ENCODE peak calls at places on chromosomes 12 and 14, in four cellular contexts. I is pancreas, T is spleen, R is Panc1. Q is an unnamed sample.
A peak's percentile ranks its signal among the peaks of the same experiment; 100 is the strongest.

GRCh38 chr12:9708853-9709252 is 24.0 kb downstream of the CLECL1 start:
- DNase-seq in I (no peak), T (no peak), R (no peak), Q (no peak)

GRCh38 chr14:53168786-53169185 is 15.7 kb upstream of the DDHD1 start:
- DNase-seq in I (no peak), T (no peak), R (no peak), Q (no peak)

GRCh38 chr12:19783547-19784444 is 344.5 kb downstream of the AEBP2 start:
- DNase-seq in I (peak; percentile 45), T (peak; percentile 63), R (no peak), Q (no peak)

GRCh38 chr14:68191567-68192321 is 372.2 kb downstream of the RAD51B start:
- DNase-seq in I (no peak), T (no peak), R (peak; percentile 17), Q (peak; percentile 95)

GRCh38 chr12:58443273-58443980 is 476.9 kb downstream of the LRIG3 start:
- DNase-seq in I (no peak), T (no peak), R (no peak), Q (no peak)

GRCh38 chr12:109815874-109816617 is 17.2 kb downstream of the TRPV4 start:
- DNase-seq in I (no peak), T (no peak), R (no peak), Q (no peak)

GRCh38 chr14:99427632-99428315 is 52.9 kb downstream of the SETD3 start:
- DNase-seq in I (no peak), T (no peak), R (no peak), Q (peak; percentile 43)

GRCh38 chr14:50089213-50089612 is 27.2 kb downstream of the VCPKMT start:
- DNase-seq in I (no peak), T (no peak), R (no peak), Q (no peak)

GRCh38 chr14:28375295-28375694 is 391.3 kb upstream of the FOXG1 start:
- DNase-seq in I (no peak), T (no peak), R (no peak), Q (no peak)

GRCh38 chr12:111636209-111636928 is 37.3 kb upstream of the ATXN2 start:
- DNase-seq in I (no peak), T (peak; percentile 47), R (no peak), Q (no peak)

GRCh38 chr12:30268036-30268435 is 427.6 kb downstream of the IPO8 start:
- DNase-seq in I (no peak), T (no peak), R (no peak), Q (no peak)

GRCh38 chr12:101299931-101300330 is 20.0 kb downstream of the UTP20 start:
- DNase-seq in I (no peak), T (no peak), R (no peak), Q (no peak)

GRCh38 chr12:102468261-102468940 is 12.0 kb downstream of the IGF1 start:
- DNase-seq in I (no peak), T (no peak), R (no peak), Q (no peak)

GRCh38 chr12:132804426-132804861 is 24.2 kb downstream of the GOLGA3 start:
- DNase-seq in I (peak; percentile 57), T (no peak), R (no peak), Q (no peak)

GRCh38 chr12:131980263-131980662 is 30.5 kb downstream of the EP400 start:
- DNase-seq in I (no peak), T (no peak), R (no peak), Q (no peak)

GRCh38 chr14:75380656-75381055 is 47.2 kb upstream of the JDP2 start:
- DNase-seq in I (no peak), T (no peak), R (no peak), Q (no peak)

GRCh38 chr12:14452865-14453264 is 87.4 kb downstream of the ATF7IP start:
- DNase-seq in I (no peak), T (no peak), R (no peak), Q (no peak)
- H3K4me3 ChIP-seq in I (no peak overlapping the region), T (no peak overlapping the region), R (no peak overlapping the region), Q (no peak overlapping the region)

GRCh38 chr12:64826234-64826633 is 1.8 kb downstream of the TBC1D30 start:
- DNase-seq in I (no peak), T (no peak), R (no peak), Q (peak; percentile 14)

GRCh38 chr12:64824130-64824499 is 332 bp upstream of the TBC1D30 start:
- DNase-seq in I (no peak), T (no peak), R (no peak), Q (no peak)

GRCh38 chr12:64821116-64821630 is 3.3 kb upstream of the TBC1D30 start:
- DNase-seq in I (no peak), T (no peak), R (no peak), Q (no peak)

GRCh38 chr12:64825143-64826011 is 930 bp downstream of the TBC1D30 start:
- DNase-seq in I (peak; percentile 60), T (no peak), R (no peak), Q (no peak)

DNA sequence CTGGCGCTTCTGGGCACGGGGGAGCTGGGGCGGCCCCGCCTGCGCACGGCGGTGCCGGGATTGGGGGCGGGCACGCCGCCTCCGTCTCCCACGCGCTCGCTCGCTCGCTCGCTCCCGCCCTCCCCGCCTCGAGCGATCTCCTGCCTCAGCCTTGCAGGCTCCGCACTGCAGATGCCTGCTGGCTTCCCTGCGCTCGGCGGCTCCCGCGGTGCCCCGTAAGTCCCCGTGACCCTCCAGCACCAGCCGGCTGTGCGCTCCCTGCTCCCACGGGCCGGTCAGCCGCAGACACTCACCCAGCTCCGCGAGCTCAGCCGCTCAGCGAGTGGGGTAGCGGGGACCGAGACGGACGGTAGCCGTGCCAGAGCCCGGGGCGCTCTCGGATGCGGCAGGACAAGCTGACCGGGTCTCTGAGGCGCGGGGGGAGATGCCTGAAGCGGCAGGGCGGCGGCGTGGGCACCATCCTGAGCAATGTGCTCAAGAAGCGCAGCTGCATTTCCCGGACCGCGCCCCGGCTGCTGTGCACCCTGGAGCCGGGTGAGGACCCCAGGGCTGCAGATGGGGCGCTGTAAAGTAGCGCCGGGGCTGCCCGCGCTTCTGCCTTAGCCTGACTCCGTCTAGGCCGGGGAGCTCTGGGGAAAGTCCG is at the start of gene TBC1D30:
- DNase-seq in I (peak; percentile 78), T (no peak), R (no peak), Q (no peak)
- H3K27me3 ChIP-seq in I (no peaks in the 10 kb centered on the region), T (peaks cover 42% of the 10 kb centered on the region), R (no peaks in the 10 kb centered on the region), Q (peaks cover 24% of the 10 kb centered on the region)

GRCh38 chr14:54220122-54220691 is 176.6 kb upstream of the CDKN3 start:
- DNase-seq in I (no peak), T (no peak), R (no peak), Q (no peak)
- H3K4me3 ChIP-seq in I (no peak overlapping the region), T (no peak overlapping the region), R (no peak overlapping the region), Q (peak overlapping the region; percentile 5)

GRCh38 chr14:70152081-70152480 is 36.7 kb downstream of the SLC8A3 start:
- DNase-seq in I (no peak), T (no peak), R (no peak), Q (no peak)

GRCh38 chr14:70148911-70149675 is 39.7 kb downstream of the SLC8A3 start:
- DNase-seq in I (no peak), T (no peak), R (no peak), Q (no peak)

GRCh38 chr14:70149766-70150165 is 39.0 kb downstream of the SLC8A3 start:
- DNase-seq in I (no peak), T (no peak), R (no peak), Q (no peak)

GRCh38 chr14:70156602-70157001 is 32.1 kb downstream of the SLC8A3 start:
- DNase-seq in I (no peak), T (no peak), R (no peak), Q (no peak)

DNA sequence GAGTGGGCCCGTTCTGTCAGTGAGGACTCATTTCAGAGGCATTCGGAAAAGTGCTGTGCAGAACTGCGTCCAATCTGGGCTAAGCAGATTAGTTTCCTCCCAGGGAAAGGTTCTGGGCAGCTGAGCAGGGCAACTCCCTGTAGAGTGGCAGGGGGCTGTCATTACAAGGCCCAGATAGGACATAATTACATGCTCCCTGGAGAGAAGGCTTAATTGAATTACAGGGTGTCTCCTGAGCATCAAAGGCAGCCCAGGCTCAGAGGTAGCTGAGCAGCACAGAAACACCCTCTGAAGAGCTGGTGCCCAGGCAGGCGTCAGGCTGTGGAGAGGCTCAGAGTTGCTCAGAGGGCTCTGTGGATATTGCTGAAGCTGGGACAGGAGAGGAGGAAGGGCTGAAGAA is 36.0 kb downstream of the SLC8A3 start:
- DNase-seq in I (no peak), T (no peak), R (no peak), Q (no peak)
- H3K27me3 ChIP-seq in I (no peaks in the 10 kb centered on the region), T (no peaks in the 10 kb centered on the region), R (no peaks in the 10 kb centered on the region), Q (no peaks in the 10 kb centered on the region)

Q was measured in kidney epithelial cell.